ENCODE peak calls at places on chromosomes 6 and 20, in four cellular contexts. One of them, this sample, is unnamed.

GRCh38 chr20:35171753-35172433 is at the start of gene PROCR:
- DNase-seq in ACHN: peak; percentile 96
- DNase-seq in CD4-positive, alpha-beta T cell: no peak
- DNase-seq in NCI-H345: no peak
- DNase-seq in this sample: no peak

GRCh38 chr20:854601-855000 is 21.1 kb downstream of the FAM110A start:
- DNase-seq in ACHN: no peak
- DNase-seq in CD4-positive, alpha-beta T cell: no peak
- DNase-seq in NCI-H345: no peak
- DNase-seq in this sample: no peak

GRCh38 chr20:19653328-19653727 is 104.7 kb upstream of the RIN2 start:
- DNase-seq in ACHN: no peak
- DNase-seq in CD4-positive, alpha-beta T cell: no peak
- DNase-seq in NCI-H345: no peak
- DNase-seq in this sample: no peak

GRCh38 chr6:149211046-149211571 is 106.4 kb upstream of the TAB2 start:
- DNase-seq in ACHN: no peak
- DNase-seq in CD4-positive, alpha-beta T cell: no peak
- DNase-seq in NCI-H345: no peak
- DNase-seq in this sample: no peak

GRCh38 chr6:37004044-37004984 is 1.1 kb upstream of the FGD2 start:
- DNase-seq in ACHN: no peak
- DNase-seq in CD4-positive, alpha-beta T cell: no peak
- DNase-seq in NCI-H345: peak; percentile 14
- DNase-seq in this sample: no peak

GRCh38 chr6:163962627-163963117 is 548.2 kb downstream of the QKI start:
- DNase-seq in ACHN: no peak
- DNase-seq in CD4-positive, alpha-beta T cell: no peak
- DNase-seq in NCI-H345: peak; percentile 52
- DNase-seq in this sample: no peak

GRCh38 chr20:50234288-50234687 is 43.7 kb downstream of the CEBPB start:
- DNase-seq in ACHN: no peak
- DNase-seq in CD4-positive, alpha-beta T cell: no peak
- DNase-seq in NCI-H345: no peak
- DNase-seq in this sample: no peak

GRCh38 chr6:2103644-2104523 is 141.5 kb downstream of the GMDS start:
- DNase-seq in ACHN: peak; percentile 71
- DNase-seq in CD4-positive, alpha-beta T cell: no peak
- DNase-seq in NCI-H345: peak; percentile 15
- DNase-seq in this sample: no peak

GRCh38 chr20:49045440-49046086 is 549 bp upstream of the CSE1L start:
- DNase-seq in ACHN: no peak
- DNase-seq in CD4-positive, alpha-beta T cell: peak; percentile 9
- DNase-seq in NCI-H345: no peak
- DNase-seq in this sample: peak; percentile 3